ENCODE peak calls at places on chromosomes 11 and 22, in nine cellular contexts. N, T, G, F, J, W, M, S and U are unnamed samples.

GRCh38 chr22:41021039-41021654 is 70.0 kb downstream of the RBX1 start:
- DNase-seq in W (no peak), J (no peak), N (no peak), G (peak), S (peak), T (no peak), M (peak), F (no peak), U (no peak)

GRCh38 chr22:38569972-38570840 is at the start of gene DMC1:
- DNase-seq in G (peak), S (peak), J (peak), T (peak), F (peak), W (peak), N (peak), M (peak), U (peak)

GRCh38 chr22:31719850-31720471 is 30.0 kb downstream of the PRR14L start:
- DNase-seq in G (no peak), T (no peak), F (no peak), J (no peak), M (no peak), S (no peak), N (no peak), W (no peak), U (no peak)

GRCh38 chr11:129313588-129314288 is 61.9 kb upstream of the BARX2 start:
- DNase-seq in W (no peak), F (no peak), S (peak), N (peak), G (no peak), J (no peak), M (no peak), T (peak), U (no peak)

GRCh38 chr22:37747090-37747714 is 50.4 kb downstream of the TRIOBP start:
- DNase-seq in N (peak), S (no peak), J (no peak), G (peak), W (no peak), T (peak), F (peak), M (no peak), U (no peak)

GRCh38 chr11:7605544-7605943 is 67.8 kb downstream of the CYB5R2 start:
- DNase-seq in S (peak), G (no peak), M (no peak), J (no peak), W (no peak), N (no peak), T (no peak), F (no peak), U (no peak)

GRCh38 chr11:73314121-73314948 is 6.3 kb downstream of the ARHGEF17 start:
- DNase-seq in W (no peak), F (no peak), G (peak), S (no peak), J (no peak), M (peak), N (peak), T (no peak), U (peak)

GRCh38 chr11:125874556-125875124 is 12.8 kb upstream of the HYLS1 start:
- DNase-seq in F (peak), N (peak), W (peak), T (peak), J (peak), G (peak), S (peak), M (peak), U (no peak)

GRCh38 chr22:49427341-49427740 is 400.3 kb downstream of the BRD1 start:
- DNase-seq in G (no peak), F (no peak), S (no peak), J (no peak), T (no peak), W (no peak), N (no peak), M (no peak), U (no peak)

GRCh38 chr22:46649176-46650077 is 29.2 kb downstream of the GRAMD4 start:
- DNase-seq in G (no peak), J (no peak), F (no peak), S (no peak), T (no peak), M (no peak), W (no peak), N (peak), U (no peak)

GRCh38 chr11:106306942-106307341 is 229.5 kb downstream of the AASDHPPT start:
- DNase-seq in S (peak), M (no peak), W (no peak), T (no peak), G (no peak), F (no peak), J (no peak), N (peak), U (no peak)

GRCh38 chr11:2940930-2941821 is 12.0 kb upstream of the PHLDA2 start:
- DNase-seq in J (no peak), S (peak), W (no peak), F (no peak), T (no peak), M (no peak), G (no peak), N (no peak), U (no peak)

GRCh38 chr11:113373306-113373705 is 14.3 kb upstream of the ANKK1 start:
- DNase-seq in S (no peak), T (no peak), J (no peak), G (no peak), F (no peak), N (peak), W (no peak), M (no peak), U (no peak)

GRCh38 chr11:102599642-102600261 is 25.4 kb downstream of the MMP20 start:
- DNase-seq in T (no peak), M (no peak), F (no peak), S (no peak), W (no peak), G (no peak), J (no peak), N (peak), U (no peak)

GRCh38 chr22:49423125-49423650 is 404.5 kb downstream of the BRD1 start:
- DNase-seq in S (no peak), T (no peak), M (no peak), N (no peak), J (no peak), G (no peak), F (no peak), W (no peak), U (no peak)

GRCh38 chr22:32281092-32281491 is 25.9 kb upstream of the SLC5A4 start:
- DNase-seq in M (no peak), W (no peak), N (no peak), G (no peak), F (no peak), S (no peak), T (no peak), J (no peak), U (no peak)

GRCh38 chr11:122322369-122322768 is 206.4 kb upstream of the BLID start:
- DNase-seq in F (no peak), T (peak), N (peak), J (no peak), W (no peak), M (no peak), G (no peak), S (no peak), U (no peak)

GRCh38 chr11:69734841-69735240 is 31.0 kb upstream of the FGF19 start:
- DNase-seq in G (no peak), M (no peak), T (no peak), J (no peak), N (no peak), W (no peak), S (no peak), F (no peak), U (no peak)

DNA sequence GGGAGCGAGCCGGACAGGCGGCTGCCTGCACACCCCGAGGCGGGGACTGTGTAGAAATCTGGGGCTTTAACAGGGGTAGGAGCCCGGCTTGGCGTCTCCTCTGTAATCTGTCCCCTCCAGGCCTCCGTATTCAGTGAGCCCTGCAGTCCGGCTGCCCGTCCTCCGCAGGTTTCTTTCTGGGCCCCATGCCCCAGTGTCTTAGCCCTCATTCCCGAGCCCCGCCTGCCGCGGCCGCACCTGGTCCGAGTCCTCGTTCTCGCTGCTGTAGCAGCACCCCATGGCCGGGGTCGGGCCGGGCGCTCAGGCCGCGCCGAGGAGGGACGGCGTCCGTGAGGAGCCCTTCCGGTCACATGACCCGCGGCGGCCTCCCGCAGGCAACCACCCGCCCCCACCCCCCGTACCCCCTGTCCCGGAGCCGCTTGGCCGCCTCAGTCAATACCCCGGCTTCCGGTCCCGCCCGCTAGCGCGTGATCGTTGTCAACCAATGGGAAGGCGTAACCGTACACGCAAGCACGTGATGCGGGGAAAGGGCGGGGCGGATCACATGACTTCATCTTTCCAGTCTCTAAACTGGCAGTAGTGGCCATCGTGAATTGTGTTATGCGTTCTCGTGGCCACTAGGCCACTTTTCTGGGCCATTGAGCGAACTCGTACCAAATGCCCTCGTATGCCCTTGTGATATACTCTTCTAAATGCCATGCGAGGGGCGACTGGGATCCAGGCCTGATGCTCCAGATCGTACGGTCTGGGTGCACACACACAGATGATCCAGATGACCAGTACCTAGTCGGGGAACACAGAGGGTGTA is at the start of gene LAMTOR1:
- DNase-seq in M (peak), J (peak), G (peak), W (peak), N (peak), F (peak), S (peak), T (peak), U (peak)
- TF ChIP-seq CTCF in M (no peak), J (no peak), G (peak), W (peak), N (peak), F (peak), S (peak), T (peak), U (peak)

GRCh38 chr11:86046111-86046510 is 22.8 kb downstream of the PICALM start:
- DNase-seq in T (no peak), N (no peak), F (no peak), J (no peak), M (no peak), W (no peak), S (no peak), G (no peak), U (no peak)

GRCh38 chr11:86040919-86041318 is 28.0 kb downstream of the PICALM start:
- DNase-seq in G (no peak), N (no peak), M (no peak), F (no peak), W (no peak), J (no peak), T (no peak), S (no peak), U (no peak)

GRCh38 chr11:86043765-86044534 is 24.9 kb downstream of the PICALM start:
- DNase-seq in J (no peak), T (no peak), F (no peak), W (no peak), M (no peak), G (no peak), S (no peak), N (no peak), U (no peak)

GRCh38 chr11:86039094-86039493 is 29.8 kb downstream of the PICALM start:
- DNase-seq in M (no peak), T (no peak), N (no peak), W (no peak), F (no peak), J (no peak), S (no peak), G (no peak), U (no peak)

DNA sequence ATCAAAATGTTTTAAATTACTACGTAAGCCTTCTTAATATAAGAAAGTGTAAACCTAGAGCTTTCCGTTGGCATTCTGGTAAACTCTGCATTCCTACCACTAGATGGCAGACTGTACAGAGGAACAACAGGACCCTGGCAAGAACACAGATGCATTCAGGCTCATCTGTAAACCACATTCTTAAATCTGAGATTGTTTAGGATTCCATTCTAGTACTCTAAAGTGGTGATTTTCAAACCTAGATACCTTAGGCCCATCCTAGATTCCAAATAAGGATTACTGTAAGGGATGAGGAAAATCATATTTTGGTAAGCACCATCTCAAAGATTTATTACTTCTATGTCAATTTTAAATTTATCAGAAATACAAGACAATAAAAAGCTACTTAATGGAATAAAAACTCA is 26.9 kb downstream of the PICALM start:
- DNase-seq in W (peak), M (peak), S (peak), N (peak), T (peak), F (peak), G (peak), J (no peak), U (no peak)
- TF ChIP-seq CTCF in W (peak), M (peak), S (peak), N (peak), T (peak), F (peak), G (peak), J (peak), U (peak)

DNA sequence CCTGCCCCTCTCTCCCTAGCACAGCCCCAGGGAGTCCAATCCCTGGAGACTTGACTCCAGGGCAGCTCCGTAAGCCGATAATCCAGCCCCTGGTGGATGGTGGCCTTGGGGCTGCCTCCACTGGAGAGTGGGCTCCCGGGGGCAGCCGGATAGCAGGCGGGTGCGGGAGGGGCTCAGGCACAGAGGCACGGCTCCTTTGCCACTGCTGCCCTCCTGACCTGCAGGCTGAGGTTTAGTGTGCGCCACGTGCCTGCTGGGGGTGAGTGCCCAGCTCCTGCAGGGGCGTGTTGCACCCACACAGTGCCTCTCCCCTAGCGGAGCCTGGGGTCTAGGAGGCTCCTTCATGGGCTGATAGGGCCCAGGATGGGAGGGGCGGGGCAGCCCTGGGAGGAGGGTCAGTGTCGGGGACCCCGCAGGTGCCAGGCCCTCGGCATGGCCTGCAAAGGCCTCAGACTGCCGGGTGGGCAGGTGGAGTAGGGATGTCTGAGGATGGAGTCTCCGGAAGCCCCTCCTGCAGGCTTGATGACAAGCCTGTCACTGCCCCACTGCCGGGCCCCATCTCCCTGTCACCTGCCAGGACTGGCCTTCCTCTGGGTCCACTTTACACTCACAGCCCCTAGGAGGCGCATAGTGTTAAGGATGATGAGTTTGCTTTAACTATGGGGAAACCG is 5.6 kb downstream of the DUSP8 start:
- DNase-seq in G (no peak), J (no peak), M (no peak), F (peak), T (no peak), S (no peak), W (no peak), N (no peak), U (no peak)
- TF ChIP-seq CTCF in G (no peak), J (no peak), M (no peak), F (no peak), T (no peak), S (no peak), W (no peak), N (peak), U (no peak)

DNA sequence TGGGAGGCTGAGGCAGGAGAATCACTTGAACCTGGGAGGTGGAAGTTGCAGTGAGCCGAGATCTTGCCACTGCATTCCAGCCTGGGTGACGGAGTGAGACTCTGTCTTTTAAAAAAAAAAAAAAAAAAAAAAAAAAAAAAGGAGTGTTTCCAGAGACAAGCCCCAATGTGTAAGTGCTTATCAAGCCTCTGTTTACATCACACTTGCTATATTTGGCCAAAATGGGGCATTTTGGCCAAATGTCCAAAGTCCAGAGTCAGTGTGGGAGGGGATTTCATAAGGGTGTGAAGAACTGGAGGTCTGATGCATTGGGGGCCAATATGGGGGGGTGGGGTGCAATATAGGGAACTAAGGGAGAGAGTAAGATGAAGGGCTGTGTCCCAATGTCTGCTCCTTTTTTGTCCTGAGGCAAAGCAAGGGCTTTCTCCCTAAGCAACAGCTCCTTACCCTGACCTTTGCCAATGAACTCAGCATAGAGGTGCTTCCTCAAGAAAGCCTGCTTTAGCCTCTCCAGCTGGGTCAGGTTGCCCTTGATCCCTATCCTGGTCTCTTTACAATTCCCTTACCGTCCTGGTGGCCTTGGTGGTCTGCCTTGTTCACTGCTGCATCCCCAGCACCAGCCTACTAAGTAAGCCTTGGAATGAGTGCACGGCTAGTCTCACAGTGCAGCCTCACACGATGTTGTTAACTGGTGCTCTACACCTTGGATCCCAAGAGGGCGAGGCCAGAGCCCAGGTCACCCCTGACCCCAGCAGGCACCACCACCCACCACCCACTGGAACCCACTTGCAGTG is 14.1 kb upstream of the BCR start:
- DNase-seq in S (no peak), T (no peak), M (no peak), F (no peak), J (no peak), G (no peak), N (no peak), W (no peak), U (no peak)
- TF ChIP-seq CTCF in S (no peak), T (no peak), M (no peak), F (no peak), J (no peak), G (no peak), N (no peak), W (no peak), U (no peak)

DNA sequence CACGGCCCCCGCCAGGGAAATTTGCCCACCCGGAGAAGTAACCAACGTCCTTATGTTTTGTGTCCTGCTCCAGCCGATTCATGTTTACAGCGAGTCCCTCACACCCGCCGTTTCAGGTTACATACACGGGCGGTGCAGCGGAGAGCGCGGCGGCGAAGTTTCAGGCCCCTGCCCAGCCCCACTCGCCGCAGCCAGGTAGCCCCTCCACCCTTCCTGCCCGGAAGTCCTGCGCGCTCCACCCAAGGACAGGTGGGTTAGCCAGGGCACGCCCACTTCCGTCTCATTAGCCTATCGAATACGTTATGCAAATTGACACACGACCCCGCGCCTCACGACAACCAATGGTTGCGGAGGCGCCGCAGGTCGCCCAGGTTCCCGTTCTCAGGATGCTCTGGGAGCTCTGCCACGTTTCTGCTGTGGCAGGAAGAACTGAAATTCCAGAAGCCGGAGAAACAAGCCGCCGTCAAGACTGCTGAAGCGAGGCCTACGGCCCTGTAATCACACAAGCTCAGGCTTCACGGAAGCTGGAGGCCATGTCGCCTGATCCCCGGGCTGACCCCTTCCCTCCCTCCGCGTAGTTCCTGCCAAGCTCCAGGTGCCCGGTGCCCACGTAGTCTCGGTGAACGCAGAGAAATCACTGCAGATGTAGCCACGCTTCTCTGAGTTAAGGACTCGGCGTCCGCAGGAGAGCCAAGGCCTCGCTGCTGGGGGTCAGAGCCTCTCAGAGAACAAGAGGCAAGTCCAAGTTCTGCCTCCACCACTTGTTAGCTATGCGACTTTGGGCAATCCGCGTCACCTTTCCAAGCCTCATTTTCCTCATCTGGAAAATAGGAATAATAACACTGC is 22.4 kb upstream of the MYH9 start:
- DNase-seq in G (peak), W (peak), F (peak), M (peak), S (peak), J (peak), N (peak), T (peak), U (peak)
- TF ChIP-seq CTCF in G (no peak), W (peak), F (peak), M (no peak), S (peak), J (no peak), N (no peak), T (no peak), U (no peak)